ENCODE peak calls at places on chromosomes 4 and X, in nine cellular contexts. X, V, S, B, G, T, Y, J and U are unnamed samples.

GRCh38 chr4:107997794-107998193 is 8.1 kb downstream of the HADH start:
- DNase-seq in X (no peak), V (no peak), S (no peak), B (no peak), G (no peak), T (no peak), Y (no peak), J (no peak), U (no peak)

GRCh38 chr4:140374130-140374477 is 658 bp downstream of the SCOC start:
- DNase-seq in X (no peak), V (no peak), S (no peak), B (no peak), G (no peak), T (no peak), Y (no peak), J (no peak), U (no peak)

GRCh38 chr4:86013623-86014022 is 346.2 kb downstream of the MAPK10 start:
- DNase-seq in X (no peak), V (no peak), S (no peak), B (no peak), G (no peak), T (no peak), Y (no peak), J (no peak), U (no peak)

GRCh38 chr4:156820931-156821330 is 150.7 kb downstream of the PDGFC start:
- DNase-seq in X (no peak), V (no peak), S (no peak), B (no peak), G (no peak), T (no peak), Y (no peak), J (no peak), U (no peak)

GRCh38 chr4:142567199-142567598 is 278.9 kb downstream of the INPP4B start:
- DNase-seq in X (no peak), V (no peak), S (peak; percentile 51), B (peak; percentile 33), G (no peak), T (no peak), Y (no peak), J (peak; percentile 4), U (no peak)

GRCh38 chr4:41644288-41644914 is 104.1 kb downstream of the PHOX2B start:
- DNase-seq in X (no peak), V (peak; percentile 73), S (no peak), B (no peak), G (peak; percentile 78), T (peak; percentile 69), Y (peak; percentile 77), J (no peak), U (no peak)

GRCh38 chr4:105306820-105307219 is 160.1 kb downstream of the TET2 start:
- DNase-seq in X (no peak), V (no peak), S (no peak), B (no peak), G (no peak), T (no peak), Y (no peak), J (no peak), U (no peak)

GRCh38 chr4:83234902-83235644 is 49.5 kb downstream of the COQ2 start:
- DNase-seq in X (no peak), V (no peak), S (no peak), B (no peak), G (no peak), T (no peak), Y (no peak), J (no peak), U (no peak)

GRCh38 chr4:126784966-126785580 is 847.7 kb upstream of the INTU start:
- DNase-seq in X (no peak), V (no peak), S (no peak), B (no peak), G (no peak), T (no peak), Y (no peak), J (no peak), U (no peak)

GRCh38 chr4:55214172-55214571 is 88.8 kb upstream of the KDR start:
- DNase-seq in X (no peak), V (no peak), S (no peak), B (no peak), G (no peak), T (no peak), Y (no peak), J (no peak), U (no peak)

DNA sequence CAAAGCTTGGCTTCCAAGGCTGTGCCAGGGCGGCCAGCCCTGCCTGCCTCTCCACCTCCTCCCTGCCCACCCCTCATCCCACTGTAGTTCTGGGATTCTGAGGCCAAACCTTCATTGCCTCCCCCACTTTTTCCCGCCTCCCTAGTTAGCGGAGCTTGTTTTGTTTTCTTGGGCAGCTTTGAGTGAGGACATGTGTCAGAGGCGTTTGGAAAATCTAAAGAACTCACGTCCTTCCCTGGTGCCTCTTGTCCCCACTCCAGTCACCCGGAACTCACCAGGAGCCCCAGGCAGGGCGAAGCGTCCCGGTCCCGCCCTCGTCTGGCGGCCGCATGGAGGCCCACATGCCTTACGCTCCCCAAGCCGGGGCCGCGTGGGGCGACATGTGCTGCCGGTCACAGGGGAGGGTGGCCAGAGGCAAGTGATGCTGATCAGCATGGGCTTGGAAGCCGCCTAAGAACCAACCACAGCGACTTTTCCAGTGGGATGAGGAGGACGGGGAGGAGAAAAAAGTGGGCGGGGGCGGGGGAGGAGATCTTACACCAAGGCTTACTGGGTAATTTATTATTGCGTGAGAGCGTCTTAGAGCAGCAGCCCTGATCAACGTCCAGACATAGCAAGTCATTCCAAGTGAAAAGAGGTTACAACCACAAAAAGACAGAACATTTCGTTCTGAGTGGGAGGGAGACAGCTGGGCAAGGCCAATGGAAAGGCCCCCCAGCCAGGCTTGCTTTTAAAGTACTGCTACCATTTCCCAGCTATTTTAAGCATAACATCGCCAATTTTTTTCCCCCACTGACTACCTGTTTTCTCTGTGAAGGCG is 48.5 kb downstream of the PRPS1 start:
- DNase-seq in X (peak; percentile 20), V (peak; percentile 79), S (peak; percentile 78), B (peak; percentile 62), G (peak; percentile 77), T (peak; percentile 74), Y (peak; percentile 69), J (peak; percentile 62), U (peak; percentile 44)
- TF ChIP-seq POLR2A in X (no peak), V (peak; percentile 40), S (peak; percentile 59), B (peak; percentile 47), G (no peak), T (peak; percentile 73), Y (peak; percentile 67), J (peak; percentile 34), U (no peak)

GRCh38 chr4:187814737-187815465 is 180.7 kb upstream of the ZFP42 start:
- DNase-seq in X (no peak), V (no peak), S (no peak), B (no peak), G (no peak), T (no peak), Y (no peak), J (no peak), U (no peak)
- TF ChIP-seq POLR2A in X (no peak), V (no peak), S (no peak), B (no peak), G (no peak), T (no peak), Y (no peak), J (no peak), U (peak; percentile 30)

DNA sequence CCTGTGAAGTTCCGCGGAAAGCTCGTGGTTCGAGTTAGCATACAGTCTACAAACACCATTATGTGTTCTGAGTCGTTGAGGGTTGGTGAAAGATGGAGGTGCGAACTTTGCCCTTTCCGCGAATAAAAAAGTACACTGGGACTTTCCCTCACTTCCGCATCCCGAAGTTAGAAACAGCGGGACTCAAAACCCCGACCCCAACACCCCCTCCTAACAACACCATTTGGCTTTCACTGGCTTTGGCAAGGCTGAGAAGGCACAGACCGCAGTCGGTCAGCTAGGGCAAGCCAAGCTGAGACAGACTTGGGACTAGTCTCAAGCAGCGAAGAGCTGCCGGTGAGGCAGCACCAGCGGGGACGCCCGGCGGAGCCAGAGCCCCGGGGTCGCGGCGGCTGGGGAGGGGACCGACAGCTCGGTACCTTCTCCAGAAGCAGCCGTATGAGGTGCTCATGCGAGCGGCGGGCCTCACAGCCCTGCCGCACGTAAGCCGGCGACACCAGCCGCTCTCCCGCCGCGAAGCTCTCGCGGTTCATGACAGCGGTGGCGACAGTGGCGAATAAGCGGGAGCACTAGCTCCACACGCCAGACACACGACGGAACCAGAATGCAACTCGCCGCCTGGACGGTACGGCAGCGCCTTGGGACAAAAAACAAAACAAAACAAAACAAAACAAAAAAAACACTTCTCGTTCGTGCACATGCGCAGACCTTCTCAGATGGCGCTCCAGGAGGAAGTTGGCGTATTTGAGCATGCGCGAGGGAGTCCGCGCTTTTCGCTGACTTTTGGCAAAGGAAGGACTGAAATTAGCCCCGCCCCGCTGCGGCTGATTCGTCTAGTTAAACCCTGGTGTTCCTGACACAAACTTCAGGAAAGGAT is at the start of gene SEPSECS:
- DNase-seq in X (peak; percentile 58), V (peak; percentile 99), S (peak; percentile 96), B (peak; percentile 98), G (peak; percentile 99), T (peak; percentile 93), Y (peak; percentile 99), J (peak; percentile 65), U (peak; percentile 49)
- TF ChIP-seq POLR2A in X (no peak), V (peak; percentile 90), S (peak; percentile 90), B (peak; percentile 70), G (no peak), T (peak; percentile 81), Y (peak; percentile 57), J (peak; percentile 62), U (peak; percentile 81)

GRCh38 chr4:1723131-1723801 is 1.9 kb downstream of the TACC3 start:
- DNase-seq in X (no peak), V (no peak), S (no peak), B (peak; percentile 80), G (no peak), T (no peak), Y (peak; percentile 14), J (no peak), U (no peak)

GRCh38 chr4:1722551-1723071 is 1.3 kb downstream of the TACC3 start:
- DNase-seq in X (no peak), V (no peak), S (no peak), B (no peak), G (no peak), T (no peak), Y (peak; percentile 16), J (no peak), U (no peak)

GRCh38 chr4:1721666-1722550 is 587 bp downstream of the TACC3 start:
- DNase-seq in X (no peak), V (no peak), S (no peak), B (no peak), G (no peak), T (no peak), Y (no peak), J (no peak), U (no peak)

GRCh38 chr4:1720163-1720983 is 750 bp downstream of the TMEM129 start:
- DNase-seq in X (no peak), V (no peak), S (no peak), B (peak; percentile 45), G (peak; percentile 58), T (no peak), Y (peak; percentile 59), J (no peak), U (no peak)

DNA sequence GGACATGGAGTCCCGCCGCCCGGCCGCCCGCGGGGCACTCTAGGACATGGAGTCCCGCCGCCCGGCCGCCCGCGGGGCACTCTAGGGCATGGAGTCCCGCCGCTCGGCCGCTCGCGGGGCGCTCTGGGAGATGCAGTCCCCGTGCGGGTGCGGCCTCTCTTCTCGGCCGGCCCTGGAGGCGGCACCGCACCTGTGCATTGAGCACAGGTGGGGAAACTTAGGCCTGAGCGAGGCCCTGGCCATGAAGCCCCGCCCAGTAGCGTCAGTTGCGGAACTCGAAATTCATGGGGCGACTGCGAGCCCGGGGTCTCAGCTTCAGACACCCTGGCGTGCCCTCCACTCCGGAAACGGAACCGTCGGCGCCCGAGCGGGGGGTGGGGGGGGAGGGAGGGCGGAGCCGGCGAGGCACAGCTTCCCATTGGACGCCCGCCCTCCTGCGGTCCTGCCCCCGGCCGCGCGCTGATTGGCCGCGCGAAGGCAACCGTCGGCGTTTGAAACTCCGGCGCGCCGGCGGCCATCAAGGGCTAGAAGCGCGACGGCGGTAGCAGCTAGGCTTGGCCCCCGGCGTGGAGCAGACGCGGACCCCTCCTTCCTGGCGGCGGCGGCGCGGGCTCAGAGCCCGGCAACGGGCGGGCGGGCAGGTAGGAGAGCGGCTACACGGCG is at the start of the genes TACC3 and TMEM129:
- DNase-seq in X (peak; percentile 76), V (peak; percentile 97), S (peak; percentile 96), B (peak; percentile 97), G (peak; percentile 95), T (peak; percentile 89), Y (peak; percentile 91), J (peak; percentile 87), U (peak; percentile 87)
- TF ChIP-seq POLR2A in X (no peak), V (peak; percentile 76), S (peak; percentile 38), B (peak; percentile 57), G (no peak), T (peak; percentile 55), Y (peak; percentile 18), J (peak; percentile 53), U (peak; percentile 53)